ENCODE peak calls at places on chromosomes 7 and 10, in six cellular contexts. One of them, this sample, is unnamed.

GRCh38 chr7:13874783-13875182 is 114.7 kb downstream of the ETV1 start:
- ATAC-seq in activated CD4-positive, alpha-beta T cell treated with anti-CD3 and anti-CD28 coated beads for 36 hours: no peak
- ATAC-seq in activated CD8-positive, alpha-beta memory T cell treated with anti-CD3 and anti-CD28 coated beads, Interleukin-2, amount 10 ng/mL, durations not matched to agents 7 days and 5 days: no peak
- ATAC-seq in RWPE2: no peak
- ATAC-seq in Right ventricle myocardium superior: no peak
- ATAC-seq in left lung: peak
- ATAC-seq in this sample: no peak

GRCh38 chr7:17523813-17524741 is 225.6 kb downstream of the AHR start:
- ATAC-seq in activated CD4-positive, alpha-beta T cell treated with anti-CD3 and anti-CD28 coated beads for 36 hours: no peak
- ATAC-seq in activated CD8-positive, alpha-beta memory T cell treated with anti-CD3 and anti-CD28 coated beads, Interleukin-2, amount 10 ng/mL, durations not matched to agents 7 days and 5 days: no peak
- ATAC-seq in RWPE2: peak
- ATAC-seq in Right ventricle myocardium superior: peak
- ATAC-seq in left lung: peak
- ATAC-seq in this sample: peak

GRCh38 chr10:103820101-103821062 is 35.0 kb downstream of the SH3PXD2A start:
- ATAC-seq in activated CD4-positive, alpha-beta T cell treated with anti-CD3 and anti-CD28 coated beads for 36 hours: no peak
- ATAC-seq in activated CD8-positive, alpha-beta memory T cell treated with anti-CD3 and anti-CD28 coated beads, Interleukin-2, amount 10 ng/mL, durations not matched to agents 7 days and 5 days: no peak
- ATAC-seq in RWPE2: no peak
- ATAC-seq in Right ventricle myocardium superior: peak
- ATAC-seq in left lung: peak
- ATAC-seq in this sample: no peak

GRCh38 chr7:137867289-137867688 is 20.5 kb upstream of the DGKI start:
- ATAC-seq in activated CD4-positive, alpha-beta T cell treated with anti-CD3 and anti-CD28 coated beads for 36 hours: no peak
- ATAC-seq in activated CD8-positive, alpha-beta memory T cell treated with anti-CD3 and anti-CD28 coated beads, Interleukin-2, amount 10 ng/mL, durations not matched to agents 7 days and 5 days: no peak
- ATAC-seq in RWPE2: no peak
- ATAC-seq in Right ventricle myocardium superior: peak
- ATAC-seq in left lung: no peak
- ATAC-seq in this sample: no peak

GRCh38 chr7:2979276-2979675 is 64.4 kb downstream of the CARD11 start:
- ATAC-seq in activated CD4-positive, alpha-beta T cell treated with anti-CD3 and anti-CD28 coated beads for 36 hours: no peak
- ATAC-seq in activated CD8-positive, alpha-beta memory T cell treated with anti-CD3 and anti-CD28 coated beads, Interleukin-2, amount 10 ng/mL, durations not matched to agents 7 days and 5 days: no peak
- ATAC-seq in RWPE2: no peak
- ATAC-seq in Right ventricle myocardium superior: no peak
- ATAC-seq in left lung: peak
- ATAC-seq in this sample: no peak

GRCh38 chr7:120989571-120990220 is 1.2 kb downstream of the CPED1 start:
- ATAC-seq in activated CD4-positive, alpha-beta T cell treated with anti-CD3 and anti-CD28 coated beads for 36 hours: no peak
- ATAC-seq in activated CD8-positive, alpha-beta memory T cell treated with anti-CD3 and anti-CD28 coated beads, Interleukin-2, amount 10 ng/mL, durations not matched to agents 7 days and 5 days: no peak
- ATAC-seq in RWPE2: no peak
- ATAC-seq in Right ventricle myocardium superior: peak
- ATAC-seq in left lung: no peak
- ATAC-seq in this sample: no peak

GRCh38 chr7:132386249-132386681 is 190.0 kb downstream of the PLXNA4 start:
- ATAC-seq in activated CD4-positive, alpha-beta T cell treated with anti-CD3 and anti-CD28 coated beads for 36 hours: no peak
- ATAC-seq in activated CD8-positive, alpha-beta memory T cell treated with anti-CD3 and anti-CD28 coated beads, Interleukin-2, amount 10 ng/mL, durations not matched to agents 7 days and 5 days: no peak
- ATAC-seq in RWPE2: no peak
- ATAC-seq in Right ventricle myocardium superior: peak
- ATAC-seq in left lung: peak
- ATAC-seq in this sample: no peak

GRCh38 chr7:106358103-106358663 is 73.4 kb upstream of the NAMPT start:
- ATAC-seq in activated CD4-positive, alpha-beta T cell treated with anti-CD3 and anti-CD28 coated beads for 36 hours: peak
- ATAC-seq in activated CD8-positive, alpha-beta memory T cell treated with anti-CD3 and anti-CD28 coated beads, Interleukin-2, amount 10 ng/mL, durations not matched to agents 7 days and 5 days: no peak
- ATAC-seq in RWPE2: no peak
- ATAC-seq in Right ventricle myocardium superior: peak
- ATAC-seq in left lung: peak
- ATAC-seq in this sample: peak

GRCh38 chr7:5502726-5503243 is 79.2 kb upstream of the TNRC18 start:
- ATAC-seq in activated CD4-positive, alpha-beta T cell treated with anti-CD3 and anti-CD28 coated beads for 36 hours: no peak
- ATAC-seq in activated CD8-positive, alpha-beta memory T cell treated with anti-CD3 and anti-CD28 coated beads, Interleukin-2, amount 10 ng/mL, durations not matched to agents 7 days and 5 days: no peak
- ATAC-seq in RWPE2: no peak
- ATAC-seq in Right ventricle myocardium superior: no peak
- ATAC-seq in left lung: no peak
- ATAC-seq in this sample: no peak

GRCh38 chr10:72744566-72744965 is 52.6 kb downstream of the MCU start:
- ATAC-seq in activated CD4-positive, alpha-beta T cell treated with anti-CD3 and anti-CD28 coated beads for 36 hours: no peak
- ATAC-seq in activated CD8-positive, alpha-beta memory T cell treated with anti-CD3 and anti-CD28 coated beads, Interleukin-2, amount 10 ng/mL, durations not matched to agents 7 days and 5 days: no peak
- ATAC-seq in RWPE2: no peak
- ATAC-seq in Right ventricle myocardium superior: no peak
- ATAC-seq in left lung: no peak
- ATAC-seq in this sample: no peak

GRCh38 chr10:3364768-3365480 is 192.3 kb upstream of the PITRM1 start:
- ATAC-seq in activated CD4-positive, alpha-beta T cell treated with anti-CD3 and anti-CD28 coated beads for 36 hours: no peak
- ATAC-seq in activated CD8-positive, alpha-beta memory T cell treated with anti-CD3 and anti-CD28 coated beads, Interleukin-2, amount 10 ng/mL, durations not matched to agents 7 days and 5 days: no peak
- ATAC-seq in RWPE2: no peak
- ATAC-seq in Right ventricle myocardium superior: no peak
- ATAC-seq in left lung: no peak
- ATAC-seq in this sample: no peak

GRCh38 chr10:52287853-52288252 is 26.2 kb upstream of the DKK1 start:
- ATAC-seq in activated CD4-positive, alpha-beta T cell treated with anti-CD3 and anti-CD28 coated beads for 36 hours: no peak
- ATAC-seq in activated CD8-positive, alpha-beta memory T cell treated with anti-CD3 and anti-CD28 coated beads, Interleukin-2, amount 10 ng/mL, durations not matched to agents 7 days and 5 days: no peak
- ATAC-seq in RWPE2: no peak
- ATAC-seq in Right ventricle myocardium superior: no peak
- ATAC-seq in left lung: no peak
- ATAC-seq in this sample: no peak

GRCh38 chr10:7998831-7999230 is 55.7 kb upstream of the GATA3 start:
- ATAC-seq in activated CD4-positive, alpha-beta T cell treated with anti-CD3 and anti-CD28 coated beads for 36 hours: no peak
- ATAC-seq in activated CD8-positive, alpha-beta memory T cell treated with anti-CD3 and anti-CD28 coated beads, Interleukin-2, amount 10 ng/mL, durations not matched to agents 7 days and 5 days: no peak
- ATAC-seq in RWPE2: no peak
- ATAC-seq in Right ventricle myocardium superior: no peak
- ATAC-seq in left lung: no peak
- ATAC-seq in this sample: no peak

GRCh38 chr10:43160919-43161251 is 22.6 kb downstream of the CSGALNACT2 start:
- ATAC-seq in activated CD4-positive, alpha-beta T cell treated with anti-CD3 and anti-CD28 coated beads for 36 hours: peak
- ATAC-seq in activated CD8-positive, alpha-beta memory T cell treated with anti-CD3 and anti-CD28 coated beads, Interleukin-2, amount 10 ng/mL, durations not matched to agents 7 days and 5 days: peak
- ATAC-seq in RWPE2: peak
- ATAC-seq in Right ventricle myocardium superior: no peak
- ATAC-seq in left lung: peak
- ATAC-seq in this sample: peak

GRCh38 chr7:125561006-125561405 is 631.4 kb upstream of the POT1 start:
- ATAC-seq in activated CD4-positive, alpha-beta T cell treated with anti-CD3 and anti-CD28 coated beads for 36 hours: no peak
- ATAC-seq in activated CD8-positive, alpha-beta memory T cell treated with anti-CD3 and anti-CD28 coated beads, Interleukin-2, amount 10 ng/mL, durations not matched to agents 7 days and 5 days: no peak
- ATAC-seq in RWPE2: no peak
- ATAC-seq in Right ventricle myocardium superior: no peak
- ATAC-seq in left lung: no peak
- ATAC-seq in this sample: no peak

GRCh38 chr7:151631968-151632749 is 112.5 kb upstream of the RHEB start:
- ATAC-seq in activated CD4-positive, alpha-beta T cell treated with anti-CD3 and anti-CD28 coated beads for 36 hours: peak
- ATAC-seq in activated CD8-positive, alpha-beta memory T cell treated with anti-CD3 and anti-CD28 coated beads, Interleukin-2, amount 10 ng/mL, durations not matched to agents 7 days and 5 days: peak
- ATAC-seq in RWPE2: peak
- ATAC-seq in Right ventricle myocardium superior: peak
- ATAC-seq in left lung: peak
- ATAC-seq in this sample: peak

GRCh38 chr10:74593470-74593869 is 232.9 kb upstream of the KAT6B start:
- ATAC-seq in activated CD4-positive, alpha-beta T cell treated with anti-CD3 and anti-CD28 coated beads for 36 hours: peak
- ATAC-seq in activated CD8-positive, alpha-beta memory T cell treated with anti-CD3 and anti-CD28 coated beads, Interleukin-2, amount 10 ng/mL, durations not matched to agents 7 days and 5 days: no peak
- ATAC-seq in RWPE2: peak
- ATAC-seq in Right ventricle myocardium superior: peak
- ATAC-seq in left lung: no peak
- ATAC-seq in this sample: peak

GRCh38 chr7:49893131-49893530 is 119.7 kb downstream of the VWC2 start:
- ATAC-seq in activated CD4-positive, alpha-beta T cell treated with anti-CD3 and anti-CD28 coated beads for 36 hours: no peak
- ATAC-seq in activated CD8-positive, alpha-beta memory T cell treated with anti-CD3 and anti-CD28 coated beads, Interleukin-2, amount 10 ng/mL, durations not matched to agents 7 days and 5 days: no peak
- ATAC-seq in RWPE2: no peak
- ATAC-seq in Right ventricle myocardium superior: peak
- ATAC-seq in left lung: no peak
- ATAC-seq in this sample: no peak

GRCh38 chr7:34165466-34165865 is 260.1 kb downstream of the BMPER start:
- ATAC-seq in activated CD4-positive, alpha-beta T cell treated with anti-CD3 and anti-CD28 coated beads for 36 hours: no peak
- ATAC-seq in activated CD8-positive, alpha-beta memory T cell treated with anti-CD3 and anti-CD28 coated beads, Interleukin-2, amount 10 ng/mL, durations not matched to agents 7 days and 5 days: no peak
- ATAC-seq in RWPE2: no peak
- ATAC-seq in Right ventricle myocardium superior: peak
- ATAC-seq in left lung: no peak
- ATAC-seq in this sample: no peak

GRCh38 chr10:21173433-21173963 is 276.4 kb upstream of the NEBL start:
- ATAC-seq in activated CD4-positive, alpha-beta T cell treated with anti-CD3 and anti-CD28 coated beads for 36 hours: no peak
- ATAC-seq in activated CD8-positive, alpha-beta memory T cell treated with anti-CD3 and anti-CD28 coated beads, Interleukin-2, amount 10 ng/mL, durations not matched to agents 7 days and 5 days: no peak
- ATAC-seq in RWPE2: no peak
- ATAC-seq in Right ventricle myocardium superior: peak
- ATAC-seq in left lung: peak
- ATAC-seq in this sample: no peak

GRCh38 chr7:5591547-5591899 is 167.9 kb upstream of the TNRC18 start:
- ATAC-seq in activated CD4-positive, alpha-beta T cell treated with anti-CD3 and anti-CD28 coated beads for 36 hours: no peak
- ATAC-seq in activated CD8-positive, alpha-beta memory T cell treated with anti-CD3 and anti-CD28 coated beads, Interleukin-2, amount 10 ng/mL, durations not matched to agents 7 days and 5 days: no peak
- ATAC-seq in RWPE2: peak
- ATAC-seq in Right ventricle myocardium superior: no peak
- ATAC-seq in left lung: peak
- ATAC-seq in this sample: no peak

GRCh38 chr10:44981172-44982113 is 2.8 kb upstream of the DEPP1 start:
- ATAC-seq in activated CD4-positive, alpha-beta T cell treated with anti-CD3 and anti-CD28 coated beads for 36 hours: peak
- ATAC-seq in activated CD8-positive, alpha-beta memory T cell treated with anti-CD3 and anti-CD28 coated beads, Interleukin-2, amount 10 ng/mL, durations not matched to agents 7 days and 5 days: peak
- ATAC-seq in RWPE2: peak
- ATAC-seq in Right ventricle myocardium superior: peak
- ATAC-seq in left lung: peak
- ATAC-seq in this sample: peak

GRCh38 chr10:93150990-93151547 is 77.4 kb downstream of the CYP26A1 start:
- ATAC-seq in activated CD4-positive, alpha-beta T cell treated with anti-CD3 and anti-CD28 coated beads for 36 hours: no peak
- ATAC-seq in activated CD8-positive, alpha-beta memory T cell treated with anti-CD3 and anti-CD28 coated beads, Interleukin-2, amount 10 ng/mL, durations not matched to agents 7 days and 5 days: no peak
- ATAC-seq in RWPE2: no peak
- ATAC-seq in Right ventricle myocardium superior: no peak
- ATAC-seq in left lung: no peak
- ATAC-seq in this sample: no peak

GRCh38 chr7:141630621-141631020 is 71.3 kb downstream of the DENND11 start:
- ATAC-seq in activated CD4-positive, alpha-beta T cell treated with anti-CD3 and anti-CD28 coated beads for 36 hours: no peak
- ATAC-seq in activated CD8-positive, alpha-beta memory T cell treated with anti-CD3 and anti-CD28 coated beads, Interleukin-2, amount 10 ng/mL, durations not matched to agents 7 days and 5 days: no peak
- ATAC-seq in RWPE2: no peak
- ATAC-seq in Right ventricle myocardium superior: no peak
- ATAC-seq in left lung: no peak
- ATAC-seq in this sample: no peak

GRCh38 chr7:116171094-116171493 is 39.2 kb upstream of the TES start:
- ATAC-seq in activated CD4-positive, alpha-beta T cell treated with anti-CD3 and anti-CD28 coated beads for 36 hours: no peak
- ATAC-seq in activated CD8-positive, alpha-beta memory T cell treated with anti-CD3 and anti-CD28 coated beads, Interleukin-2, amount 10 ng/mL, durations not matched to agents 7 days and 5 days: no peak
- ATAC-seq in RWPE2: no peak
- ATAC-seq in Right ventricle myocardium superior: no peak
- ATAC-seq in left lung: no peak
- ATAC-seq in this sample: no peak

GRCh38 chr10:7306147-7306546 is 104.7 kb downstream of the SFMBT2 start:
- ATAC-seq in activated CD4-positive, alpha-beta T cell treated with anti-CD3 and anti-CD28 coated beads for 36 hours: no peak
- ATAC-seq in activated CD8-positive, alpha-beta memory T cell treated with anti-CD3 and anti-CD28 coated beads, Interleukin-2, amount 10 ng/mL, durations not matched to agents 7 days and 5 days: no peak
- ATAC-seq in RWPE2: no peak
- ATAC-seq in Right ventricle myocardium superior: no peak
- ATAC-seq in left lung: peak
- ATAC-seq in this sample: no peak

GRCh38 chr7:99748846-99749579 is 14.0 kb upstream of the CYP3A7 start:
- ATAC-seq in activated CD4-positive, alpha-beta T cell treated with anti-CD3 and anti-CD28 coated beads for 36 hours: peak
- ATAC-seq in activated CD8-positive, alpha-beta memory T cell treated with anti-CD3 and anti-CD28 coated beads, Interleukin-2, amount 10 ng/mL, durations not matched to agents 7 days and 5 days: no peak
- ATAC-seq in RWPE2: no peak
- ATAC-seq in Right ventricle myocardium superior: no peak
- ATAC-seq in left lung: no peak
- ATAC-seq in this sample: peak

GRCh38 chr10:84543948-84544347 is 215.6 kb downstream of the CCSER2 start:
- ATAC-seq in activated CD4-positive, alpha-beta T cell treated with anti-CD3 and anti-CD28 coated beads for 36 hours: no peak
- ATAC-seq in activated CD8-positive, alpha-beta memory T cell treated with anti-CD3 and anti-CD28 coated beads, Interleukin-2, amount 10 ng/mL, durations not matched to agents 7 days and 5 days: no peak
- ATAC-seq in RWPE2: peak
- ATAC-seq in Right ventricle myocardium superior: no peak
- ATAC-seq in left lung: no peak
- ATAC-seq in this sample: no peak

GRCh38 chr7:100189061-100189460 is 11.3 kb downstream of the STAG3 start:
- ATAC-seq in activated CD4-positive, alpha-beta T cell treated with anti-CD3 and anti-CD28 coated beads for 36 hours: no peak
- ATAC-seq in activated CD8-positive, alpha-beta memory T cell treated with anti-CD3 and anti-CD28 coated beads, Interleukin-2, amount 10 ng/mL, durations not matched to agents 7 days and 5 days: no peak
- ATAC-seq in RWPE2: no peak
- ATAC-seq in Right ventricle myocardium superior: no peak
- ATAC-seq in left lung: no peak
- ATAC-seq in this sample: no peak

GRCh38 chr7:101803203-101804086 is 14.0 kb upstream of the CUX1 start:
- ATAC-seq in activated CD4-positive, alpha-beta T cell treated with anti-CD3 and anti-CD28 coated beads for 36 hours: peak
- ATAC-seq in activated CD8-positive, alpha-beta memory T cell treated with anti-CD3 and anti-CD28 coated beads, Interleukin-2, amount 10 ng/mL, durations not matched to agents 7 days and 5 days: no peak
- ATAC-seq in RWPE2: no peak
- ATAC-seq in Right ventricle myocardium superior: no peak
- ATAC-seq in left lung: peak
- ATAC-seq in this sample: no peak

GRCh38 chr10:92419740-92420553 is 129.0 kb downstream of the MARCHF5 start:
- ATAC-seq in activated CD4-positive, alpha-beta T cell treated with anti-CD3 and anti-CD28 coated beads for 36 hours: no peak
- ATAC-seq in activated CD8-positive, alpha-beta memory T cell treated with anti-CD3 and anti-CD28 coated beads, Interleukin-2, amount 10 ng/mL, durations not matched to agents 7 days and 5 days: no peak
- ATAC-seq in RWPE2: no peak
- ATAC-seq in Right ventricle myocardium superior: peak
- ATAC-seq in left lung: peak
- ATAC-seq in this sample: no peak

GRCh38 chr7:150791304-150791703 is 8.9 kb downstream of the TMEM176B start:
- ATAC-seq in activated CD4-positive, alpha-beta T cell treated with anti-CD3 and anti-CD28 coated beads for 36 hours: no peak
- ATAC-seq in activated CD8-positive, alpha-beta memory T cell treated with anti-CD3 and anti-CD28 coated beads, Interleukin-2, amount 10 ng/mL, durations not matched to agents 7 days and 5 days: no peak
- ATAC-seq in RWPE2: no peak
- ATAC-seq in Right ventricle myocardium superior: no peak
- ATAC-seq in left lung: no peak
- ATAC-seq in this sample: no peak

GRCh38 chr7:115216652-115217051 is 294.8 kb downstream of the MDFIC start:
- ATAC-seq in activated CD4-positive, alpha-beta T cell treated with anti-CD3 and anti-CD28 coated beads for 36 hours: no peak
- ATAC-seq in activated CD8-positive, alpha-beta memory T cell treated with anti-CD3 and anti-CD28 coated beads, Interleukin-2, amount 10 ng/mL, durations not matched to agents 7 days and 5 days: no peak
- ATAC-seq in RWPE2: no peak
- ATAC-seq in Right ventricle myocardium superior: no peak
- ATAC-seq in left lung: peak
- ATAC-seq in this sample: peak

GRCh38 chr7:107581387-107582013 is 1.5 kb downstream of the BCAP29 start:
- ATAC-seq in activated CD4-positive, alpha-beta T cell treated with anti-CD3 and anti-CD28 coated beads for 36 hours: no peak
- ATAC-seq in activated CD8-positive, alpha-beta memory T cell treated with anti-CD3 and anti-CD28 coated beads, Interleukin-2, amount 10 ng/mL, durations not matched to agents 7 days and 5 days: no peak
- ATAC-seq in RWPE2: peak
- ATAC-seq in Right ventricle myocardium superior: no peak
- ATAC-seq in left lung: no peak
- ATAC-seq in this sample: no peak

GRCh38 chr7:199465-200249 is 7.3 kb downstream of the FAM20C start:
- ATAC-seq in activated CD4-positive, alpha-beta T cell treated with anti-CD3 and anti-CD28 coated beads for 36 hours: no peak
- ATAC-seq in activated CD8-positive, alpha-beta memory T cell treated with anti-CD3 and anti-CD28 coated beads, Interleukin-2, amount 10 ng/mL, durations not matched to agents 7 days and 5 days: no peak
- ATAC-seq in RWPE2: no peak
- ATAC-seq in Right ventricle myocardium superior: peak
- ATAC-seq in left lung: no peak
- ATAC-seq in this sample: no peak